ENCODE peak calls at places on chromosomes 7 and 10, in six cellular contexts. One of them, this sample, is unnamed.

GRCh38 chr10:77073066-77073960 is 564.3 kb downstream of the KCNMA1 start:
- DNase-seq in EL: no peak
- DNase-seq in T-helper 1 cell: no peak
- DNase-seq in GM12891: no peak
- DNase-seq in frontal cortex: no peak
- DNase-seq in NCI-H1105 treated with DMSO at 0.1 percent for 48 hours: no peak
- DNase-seq in this sample: no peak

GRCh38 chr7:104943502-104944343 is 70.3 kb upstream of the KMT2E start:
- DNase-seq in EL: no peak
- DNase-seq in T-helper 1 cell: peak
- DNase-seq in GM12891: peak
- DNase-seq in frontal cortex: no peak
- DNase-seq in NCI-H1105 treated with DMSO at 0.1 percent for 48 hours: peak
- DNase-seq in this sample: peak

GRCh38 chr10:5710854-5711253 is 26.2 kb downstream of the TASOR2 start:
- DNase-seq in EL: no peak
- DNase-seq in T-helper 1 cell: no peak
- DNase-seq in GM12891: no peak
- DNase-seq in frontal cortex: no peak
- DNase-seq in NCI-H1105 treated with DMSO at 0.1 percent for 48 hours: no peak
- DNase-seq in this sample: no peak

GRCh38 chr10:68560201-68560915 is at the start of gene TET1:
- DNase-seq in EL: peak
- DNase-seq in T-helper 1 cell: peak
- DNase-seq in GM12891: peak
- DNase-seq in frontal cortex: peak
- DNase-seq in NCI-H1105 treated with DMSO at 0.1 percent for 48 hours: peak
- DNase-seq in this sample: no peak

GRCh38 chr7:80372415-80372814 is 139.4 kb downstream of the GNAT3 start:
- DNase-seq in EL: peak
- DNase-seq in T-helper 1 cell: no peak
- DNase-seq in GM12891: no peak
- DNase-seq in frontal cortex: no peak
- DNase-seq in NCI-H1105 treated with DMSO at 0.1 percent for 48 hours: no peak
- DNase-seq in this sample: no peak

GRCh38 chr10:118369806-118370205 is 27.7 kb upstream of the FAM204A start:
- DNase-seq in EL: no peak
- DNase-seq in T-helper 1 cell: no peak
- DNase-seq in GM12891: no peak
- DNase-seq in frontal cortex: no peak
- DNase-seq in NCI-H1105 treated with DMSO at 0.1 percent for 48 hours: peak
- DNase-seq in this sample: no peak

GRCh38 chr7:6430271-6430940 is 17.3 kb downstream of the DAGLB start:
- DNase-seq in EL: peak
- DNase-seq in T-helper 1 cell: no peak
- DNase-seq in GM12891: no peak
- DNase-seq in frontal cortex: no peak
- DNase-seq in NCI-H1105 treated with DMSO at 0.1 percent for 48 hours: no peak
- DNase-seq in this sample: no peak

GRCh38 chr7:143456992-143457793 is 13.9 kb downstream of the TAS2R60 start:
- DNase-seq in EL: peak
- DNase-seq in T-helper 1 cell: no peak
- DNase-seq in GM12891: no peak
- DNase-seq in frontal cortex: no peak
- DNase-seq in NCI-H1105 treated with DMSO at 0.1 percent for 48 hours: no peak
- DNase-seq in this sample: no peak

GRCh38 chr7:105719395-105719794 is 138.1 kb upstream of the EFCAB10 start:
- DNase-seq in EL: no peak
- DNase-seq in T-helper 1 cell: no peak
- DNase-seq in GM12891: no peak
- DNase-seq in frontal cortex: no peak
- DNase-seq in NCI-H1105 treated with DMSO at 0.1 percent for 48 hours: no peak
- DNase-seq in this sample: no peak

GRCh38 chr7:25117226-25118047 is 7.6 kb downstream of the CYCS start:
- DNase-seq in EL: no peak
- DNase-seq in T-helper 1 cell: no peak
- DNase-seq in GM12891: no peak
- DNase-seq in frontal cortex: no peak
- DNase-seq in NCI-H1105 treated with DMSO at 0.1 percent for 48 hours: no peak
- DNase-seq in this sample: no peak

GRCh38 chr7:112010994-112011393 is 195.2 kb downstream of the DOCK4 start:
- DNase-seq in EL: no peak
- DNase-seq in T-helper 1 cell: no peak
- DNase-seq in GM12891: no peak
- DNase-seq in frontal cortex: no peak
- DNase-seq in NCI-H1105 treated with DMSO at 0.1 percent for 48 hours: no peak
- DNase-seq in this sample: no peak

GRCh38 chr7:351681-352480 is 61.9 kb downstream of the FOXL3 start:
- DNase-seq in EL: no peak
- DNase-seq in T-helper 1 cell: peak
- DNase-seq in GM12891: no peak
- DNase-seq in frontal cortex: no peak
- DNase-seq in NCI-H1105 treated with DMSO at 0.1 percent for 48 hours: no peak
- DNase-seq in this sample: peak

GRCh38 chr10:101267776-101268175 is 38.5 kb upstream of the LBX1 start:
- DNase-seq in EL: no peak
- DNase-seq in T-helper 1 cell: no peak
- DNase-seq in GM12891: no peak
- DNase-seq in frontal cortex: no peak
- DNase-seq in NCI-H1105 treated with DMSO at 0.1 percent for 48 hours: no peak
- DNase-seq in this sample: no peak

GRCh38 chr10:90450797-90451196 is 407.0 kb downstream of the HTR7 start:
- DNase-seq in EL: no peak
- DNase-seq in T-helper 1 cell: no peak
- DNase-seq in GM12891: no peak
- DNase-seq in frontal cortex: no peak
- DNase-seq in NCI-H1105 treated with DMSO at 0.1 percent for 48 hours: no peak
- DNase-seq in this sample: no peak

GRCh38 chr10:72563327-72563932 is 62.4 kb downstream of the MICU1 start:
- DNase-seq in EL: no peak
- DNase-seq in T-helper 1 cell: no peak
- DNase-seq in GM12891: no peak
- DNase-seq in frontal cortex: no peak
- DNase-seq in NCI-H1105 treated with DMSO at 0.1 percent for 48 hours: no peak
- DNase-seq in this sample: no peak